ENCODE peak calls at places on chromosomes 5 and 9, in four cellular contexts. H is heart left ventricle, G is transverse colon, R is adrenal gland. Y is an unnamed sample. For H3K36me3, the result is how much of the 10 kb centered on the place peaks cover.

GRCh38 chr9:107738789-107739188 is 249.2 kb upstream of the KLF4 start:
- DNase-seq in H (no peak), G (no peak), R (peak), Y (no peak)

GRCh38 chr5:131357739-131358561 is 94.1 kb downstream of the CDC42SE2 start:
- DNase-seq in H (no peak), G (no peak), R (no peak), Y (no peak)

GRCh38 chr9:131447600-131447999 is 53.7 kb downstream of the PRRC2B start:
- DNase-seq in H (no peak), G (no peak), R (no peak), Y (no peak)

GRCh38 chr9:114027159-114027895 is 50.8 kb downstream of the AMBP start:
- DNase-seq in H (peak), G (no peak), R (no peak), Y (no peak)

GRCh38 chr9:90322296-90322695 is 320.3 kb downstream of the DIRAS2 start:
- DNase-seq in H (no peak), G (no peak), R (no peak), Y (no peak)

GRCh38 chr9:87267251-87267679 is 230.4 kb upstream of the DAPK1 start:
- DNase-seq in H (no peak), G (no peak), R (no peak), Y (no peak)

GRCh38 chr5:2369178-2369577 is 382.3 kb downstream of the IRX2 start:
- DNase-seq in H (no peak), G (no peak), R (no peak), Y (no peak)

GRCh38 chr5:40841068-40841805 is at the start of gene CARD6:
- DNase-seq in H (no peak), G (no peak), R (peak), Y (no peak)

GRCh38 chr9:116189683-116190082 is 36.1 kb downstream of the PAPPA start:
- DNase-seq in H (no peak), G (no peak), R (no peak), Y (no peak)

GRCh38 chr5:133365738-133366137 is 246.6 kb downstream of the FSTL4 start:
- DNase-seq in H (no peak), G (no peak), R (no peak), Y (no peak)

GRCh38 chr5:139207302-139208000 is 9.3 kb upstream of the SIL1 start:
- DNase-seq in H (no peak), G (no peak), R (no peak), Y (no peak)

GRCh38 chr5:159642379-159642778 is 273.9 kb upstream of the ADRA1B start:
- DNase-seq in H (no peak), G (no peak), R (no peak), Y (no peak)
- TF ChIP-seq CTCF in H (no peak), G (no peak), R (no peak), Y (no peak)

GRCh38 chr5:67012241-67012640 is 184.4 kb downstream of the CD180 start:
- DNase-seq in H (no peak), G (no peak), R (no peak), Y (no peak)
- H3K36me3 ChIP-seq in H (under half), G (under half), R (under half), Y (under half)

GRCh38 chr5:174698156-174698555 is 26.2 kb upstream of the MSX2 start:
- DNase-seq in H (no peak), G (no peak), R (no peak), Y (no peak)
- TF ChIP-seq CTCF in H (no peak), G (no peak), R (no peak), Y (no peak)

GRCh38 chr5:169599451-169599850 is 15.9 kb downstream of the SPDL1 start:
- DNase-seq in H (no peak), G (no peak), R (no peak), Y (no peak)
- H3K36me3 ChIP-seq in H (under half), G (under half), R (under half), Y (under half)

DNA sequence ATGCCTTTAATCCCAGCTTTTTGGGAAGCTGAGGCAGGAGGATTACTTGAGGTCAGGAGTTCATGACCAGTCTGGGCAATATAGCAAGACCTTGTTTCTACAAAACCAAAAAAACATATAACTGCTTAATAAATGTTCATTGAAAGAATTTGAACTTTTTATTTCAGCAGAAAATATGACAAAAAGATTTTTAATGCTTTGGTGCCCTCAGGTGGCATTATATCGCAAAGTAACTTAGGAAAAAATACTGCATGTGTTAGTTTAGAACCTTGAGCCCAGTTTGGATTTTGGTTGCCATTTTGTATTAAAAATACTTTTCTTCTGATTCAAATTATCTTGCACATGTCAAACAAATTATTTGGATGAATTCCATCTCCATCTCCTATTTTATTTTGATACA is 103.2 kb downstream of the GPBP1 start:
- DNase-seq in H (no peak), G (no peak), R (no peak), Y (no peak)
- TF ChIP-seq CTCF in H (no peak), G (no peak), R (peak), Y (no peak)

GRCh38 chr9:35687306-35687705 is 2.4 kb downstream of the TPM2 start:
- DNase-seq in H (no peak), G (no peak), R (no peak), Y (no peak)
- H3K36me3 ChIP-seq in H (under half), G (under half), R (under half), Y (under half)

GRCh38 chr5:108258001-108258400 is 123.9 kb downstream of the FBXL17 start:
- DNase-seq in H (no peak), G (no peak), R (no peak), Y (no peak)

GRCh38 chr5:108259306-108259705 is 122.6 kb downstream of the FBXL17 start:
- DNase-seq in H (no peak), G (no peak), R (no peak), Y (no peak)

GRCh38 chr5:108263338-108263737 is 118.6 kb downstream of the FBXL17 start:
- DNase-seq in H (no peak), G (no peak), R (no peak), Y (no peak)

GRCh38 chr5:108260858-108261170 is 121.1 kb downstream of the FBXL17 start:
- DNase-seq in H (no peak), G (no peak), R (no peak), Y (no peak)

GRCh38 chr5:108260105-108260857 is 121.6 kb downstream of the FBXL17 start:
- DNase-seq in H (peak), G (peak), R (peak), Y (peak)
- TF ChIP-seq CTCF in H (peak), G (peak), R (peak), Y (peak)

GRCh38 chr5:151063136-151063544 is 17.7 kb downstream of the TNIP1 start:
- DNase-seq in H (peak), G (no peak), R (peak), Y (no peak)
- H3K36me3 ChIP-seq in H (under half), G (under half), R (under half), Y (half or more)